ENCODE peak calls at places on chromosome 6, in five cellular contexts. S is Karpas-422, R is heart right ventricle, D is neuronal stem cell, H is SK-N-SH. X is an unnamed sample. For H3K9me3, the result is how much of the 10 kb centered on the place peaks cover.

GRCh38 chr6:36267731-36268477 is 2.0 kb upstream of the PNPLA1 start:
- DNase-seq in S (no peak), H (no peak), R (no peak), D (no peak), X (no peak)

GRCh38 chr6:149320745-149321240 is 3.3 kb downstream of the TAB2 start:
- DNase-seq in R (no peak), D (no peak), S (no peak), H (no peak), X (no peak)

GRCh38 chr6:43628392-43629103 is 516 bp downstream of the GTPBP2 start:
- DNase-seq in S (peak), D (peak), R (peak), H (peak), X (peak)

GRCh38 chr6:7201732-7202541 is 94.2 kb downstream of the RREB1 start:
- DNase-seq in H (no peak), D (no peak), R (peak), S (peak), X (no peak)

GRCh38 chr6:11430036-11430435 is 107.5 kb upstream of the TMEM170B start:
- DNase-seq in H (no peak), S (no peak), R (no peak), D (no peak), X (no peak)

GRCh38 chr6:144263786-144264185 is 21.3 kb upstream of the UTRN start:
- DNase-seq in D (no peak), R (no peak), H (no peak), S (no peak), X (no peak)

GRCh38 chr6:125746731-125747588 is 2.5 kb upstream of the HEY2 start:
- DNase-seq in R (peak), D (peak), H (no peak), S (peak), X (peak)

GRCh38 chr6:25279748-25280616 is 808 bp downstream of the CARMIL1 start:
- DNase-seq in S (peak), R (peak), H (peak), D (peak), X (peak)

GRCh38 chr6:105688573-105688972 is 285.7 kb upstream of the PREP start:
- DNase-seq in R (no peak), H (no peak), D (no peak), S (no peak), X (peak)

GRCh38 chr6:1864496-1864895 is 254.8 kb downstream of the FOXC1 start:
- DNase-seq in H (no peak), D (no peak), S (peak), R (no peak), X (no peak)

GRCh38 chr6:122758927-122759334 is 20.6 kb upstream of the FABP7 start:
- DNase-seq in H (no peak), S (no peak), D (no peak), R (no peak), X (peak)

GRCh38 chr6:150975136-150975535 is 109.6 kb downstream of the MTHFD1L start:
- DNase-seq in D (no peak), H (no peak), R (no peak), S (no peak), X (no peak)

GRCh38 chr6:166430269-166430668 is 47.5 kb upstream of the MPC1 start:
- DNase-seq in H (no peak), D (no peak), R (no peak), S (no peak), X (no peak)

GRCh38 chr6:150343434-150343833 is 25.4 kb upstream of the IYD start:
- DNase-seq in H (no peak), R (no peak), D (no peak), S (no peak), X (no peak)

GRCh38 chr6:10968776-10969175 is 75.3 kb downstream of the ELOVL2 start:
- DNase-seq in D (no peak), R (no peak), H (no peak), S (no peak), X (no peak)

GRCh38 chr6:134830945-134831344 is 119.0 kb downstream of the ALDH8A1 start:
- DNase-seq in H (no peak), R (no peak), S (no peak), D (no peak), X (no peak)

GRCh38 chr6:75602897-75603395 is 1.3 kb downstream of the SENP6 start:
- DNase-seq in R (no peak), H (no peak), D (no peak), S (no peak), X (peak)

GRCh38 chr6:137913434-137913833 is 46.4 kb downstream of the TNFAIP3 start:
- DNase-seq in R (no peak), H (no peak), S (no peak), D (no peak), X (no peak)

GRCh38 chr6:1485678-1486077 is 96.3 kb downstream of the FOXF2 start:
- DNase-seq in D (no peak), R (no peak), S (no peak), H (no peak), X (no peak)

GRCh38 chr6:29510202-29510601 is 22.4 kb upstream of the MAS1L start:
- DNase-seq in R (no peak), H (no peak), S (peak), D (peak), X (no peak)

GRCh38 chr6:43941174-43941573 is 171.2 kb downstream of the VEGFA start:
- DNase-seq in H (no peak), D (no peak), R (no peak), S (no peak), X (no peak)

GRCh38 chr6:47161176-47161687 is 119.1 kb upstream of the ADGRF1 start:
- DNase-seq in D (no peak), S (no peak), H (no peak), R (no peak), X (no peak)

GRCh38 chr6:29760328-29760727 is 37.1 kb downstream of the HLA-F start:
- DNase-seq in R (no peak), H (no peak), D (no peak), S (no peak), X (no peak)

GRCh38 chr6:136866872-136867416 is 44.6 kb downstream of the PEX7 start:
- DNase-seq in S (no peak), R (no peak), H (peak), D (no peak), X (no peak)

GRCh38 chr6:41538556-41539182 is 7.5 kb upstream of the FOXP4 start:
- DNase-seq in H (no peak), D (no peak), S (peak), R (no peak), X (no peak)

GRCh38 chr6:41536884-41537347 is 9.3 kb upstream of the FOXP4 start:
- DNase-seq in S (no peak), H (no peak), D (no peak), R (no peak), X (no peak)

GRCh38 chr6:41535766-41536165 is 10.4 kb upstream of the FOXP4 start:
- DNase-seq in D (no peak), R (no peak), H (no peak), S (no peak), X (no peak)

GRCh38 chr6:41539204-41539603 is 7.0 kb upstream of the FOXP4 start:
- DNase-seq in R (no peak), S (no peak), H (no peak), D (no peak), X (no peak)

DNA sequence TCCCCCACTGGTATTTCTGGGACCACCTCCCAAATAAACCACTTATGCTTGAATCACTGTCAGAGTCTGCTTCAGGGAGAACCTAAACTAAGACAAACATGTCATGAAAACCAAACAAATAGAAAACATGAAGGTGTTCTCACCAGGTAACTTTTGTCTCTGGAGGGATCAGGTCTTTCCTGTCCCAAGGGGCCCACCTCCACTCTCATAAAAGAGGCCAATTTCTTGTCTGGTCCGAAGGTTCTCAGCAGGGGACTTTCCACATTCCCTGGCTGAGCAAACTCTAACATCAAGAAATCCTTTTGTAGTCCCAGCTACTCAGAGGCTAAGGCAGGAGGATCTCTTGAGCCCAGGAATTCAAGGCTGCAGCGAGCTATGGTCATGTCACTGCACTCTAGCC is 8.8 kb upstream of the FOXP4 start:
- DNase-seq in D (no peak), R (no peak), S (no peak), H (no peak), X (no peak)
- H3K27ac ChIP-seq in D (no peak), R (no peak), S (no peak), H (no peak), X (no peak)

GRCh38 chr6:168529214-168529613 is 88.2 kb downstream of the SMOC2 start:
- DNase-seq in S (no peak), H (no peak), R (no peak), D (no peak), X (no peak)

GRCh38 chr6:168532070-168532469 is 91.1 kb downstream of the SMOC2 start:
- DNase-seq in H (no peak), S (no peak), R (no peak), D (no peak), X (no peak)

GRCh38 chr6:168533428-168533827 is 92.4 kb downstream of the SMOC2 start:
- DNase-seq in H (no peak), S (no peak), R (peak), D (no peak), X (no peak)

GRCh38 chr6:168528457-168529095 is 87.6 kb downstream of the SMOC2 start:
- DNase-seq in D (no peak), H (no peak), S (peak), R (no peak), X (peak)

DNA sequence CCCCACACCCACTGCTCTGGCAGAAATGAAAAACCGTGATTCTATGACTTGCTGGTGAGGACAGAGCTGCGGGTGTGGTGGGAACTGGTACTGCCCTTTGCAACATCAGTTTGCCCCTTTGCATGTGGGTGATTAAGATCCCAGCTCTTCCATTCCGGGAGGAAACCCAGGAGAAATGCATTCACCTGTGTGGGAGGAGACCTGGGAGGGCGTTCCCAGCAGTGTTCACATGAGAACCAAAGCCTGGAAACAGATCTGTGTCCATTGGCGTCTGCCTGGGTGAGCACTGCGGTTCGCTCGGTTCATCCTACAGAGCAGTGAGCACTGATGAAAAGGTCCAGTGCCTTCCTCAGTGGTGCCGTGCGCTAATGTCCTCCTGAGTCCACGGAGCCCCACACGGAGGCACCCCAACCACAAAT is 89.7 kb downstream of the SMOC2 start:
- DNase-seq in D (no peak), R (no peak), S (no peak), H (no peak), X (no peak)
- H3K9me3 ChIP-seq in D (under half), R (under half), S (under half), H (under half), X (under half)

GRCh38 chr6:130365166-130366010 is 429 bp upstream of the TMEM200A start:
- DNase-seq in R (peak), S (no peak), H (peak), D (peak), X (no peak)
- H3K27ac ChIP-seq in R (no peak), S (no peak), H (peak), D (peak), X (no peak)

GRCh38 chr6:90428514-90428913 is 131.9 kb upstream of the BACH2 start:
- DNase-seq in R (no peak), S (no peak), D (no peak), H (no peak), X (no peak)

GRCh38 chr6:90432937-90433336 is 136.3 kb upstream of the BACH2 start:
- DNase-seq in S (no peak), D (no peak), H (no peak), R (no peak), X (peak)

GRCh38 chr6:90431521-90432407 is 135.1 kb upstream of the BACH2 start:
- DNase-seq in R (no peak), H (no peak), D (no peak), S (no peak), X (no peak)

GRCh38 chr6:90432408-90432775 is 135.7 kb upstream of the BACH2 start:
- DNase-seq in S (no peak), H (no peak), D (no peak), R (no peak), X (no peak)

DNA sequence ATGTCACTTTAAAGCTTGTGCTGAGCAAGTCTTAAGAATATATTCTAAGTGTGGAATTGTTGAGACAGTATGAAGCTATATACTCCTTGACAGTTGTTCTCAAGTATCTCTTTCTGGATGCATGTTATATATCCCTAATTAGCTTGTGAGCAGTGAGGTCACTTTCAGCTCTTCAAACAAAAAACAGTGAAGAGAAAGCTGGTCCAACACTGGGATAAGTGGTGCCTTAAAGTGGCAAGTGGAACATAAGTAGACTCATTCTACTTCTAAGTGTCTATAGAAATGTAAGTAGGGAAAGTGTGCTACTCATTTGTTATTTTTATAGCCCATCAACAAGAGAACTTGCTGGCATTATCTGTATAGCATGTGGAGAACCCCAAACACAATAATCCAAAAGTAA is 133.1 kb upstream of the BACH2 start:
- DNase-seq in S (no peak), D (no peak), H (no peak), R (no peak), X (no peak)
- H3K9me3 ChIP-seq in S (under half), D (under half), H (under half), R (under half), X (under half)

DNA sequence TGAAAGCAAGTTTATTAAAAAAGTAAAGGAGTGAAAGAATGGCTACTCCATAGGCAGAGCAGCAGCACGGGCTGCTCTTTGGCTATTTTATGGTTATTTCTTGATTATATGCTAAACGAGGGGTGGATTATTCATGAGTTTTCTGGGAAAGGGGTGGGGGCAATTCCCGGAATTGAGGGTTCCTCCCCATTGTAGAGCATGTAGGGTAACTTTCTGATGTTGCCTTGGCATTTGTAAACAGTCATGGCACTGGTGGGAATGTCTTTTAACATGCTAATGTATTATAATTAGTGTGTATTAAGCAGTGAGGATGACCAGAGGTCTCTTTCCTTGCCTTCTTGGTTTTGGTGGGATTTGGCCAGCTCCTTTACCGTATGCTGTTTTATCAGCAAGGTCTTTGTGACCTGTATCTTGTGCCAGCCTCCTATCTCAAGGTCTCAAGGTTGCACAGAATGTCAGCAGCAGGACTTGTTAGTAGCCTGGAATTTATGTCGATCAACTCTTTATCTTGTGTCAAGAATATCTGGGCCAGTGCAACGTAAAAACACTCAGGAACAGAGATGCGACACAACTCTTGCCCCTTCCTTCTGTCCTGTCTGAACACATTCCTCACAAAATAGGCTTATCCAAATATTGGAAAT is 931.5 kb downstream of the QKI start:
- DNase-seq in D (no peak), R (no peak), H (no peak), S (no peak), X (no peak)
- H3K27ac ChIP-seq in D (no peak), R (peak), H (no peak), S (no peak), X (no peak)

DNA sequence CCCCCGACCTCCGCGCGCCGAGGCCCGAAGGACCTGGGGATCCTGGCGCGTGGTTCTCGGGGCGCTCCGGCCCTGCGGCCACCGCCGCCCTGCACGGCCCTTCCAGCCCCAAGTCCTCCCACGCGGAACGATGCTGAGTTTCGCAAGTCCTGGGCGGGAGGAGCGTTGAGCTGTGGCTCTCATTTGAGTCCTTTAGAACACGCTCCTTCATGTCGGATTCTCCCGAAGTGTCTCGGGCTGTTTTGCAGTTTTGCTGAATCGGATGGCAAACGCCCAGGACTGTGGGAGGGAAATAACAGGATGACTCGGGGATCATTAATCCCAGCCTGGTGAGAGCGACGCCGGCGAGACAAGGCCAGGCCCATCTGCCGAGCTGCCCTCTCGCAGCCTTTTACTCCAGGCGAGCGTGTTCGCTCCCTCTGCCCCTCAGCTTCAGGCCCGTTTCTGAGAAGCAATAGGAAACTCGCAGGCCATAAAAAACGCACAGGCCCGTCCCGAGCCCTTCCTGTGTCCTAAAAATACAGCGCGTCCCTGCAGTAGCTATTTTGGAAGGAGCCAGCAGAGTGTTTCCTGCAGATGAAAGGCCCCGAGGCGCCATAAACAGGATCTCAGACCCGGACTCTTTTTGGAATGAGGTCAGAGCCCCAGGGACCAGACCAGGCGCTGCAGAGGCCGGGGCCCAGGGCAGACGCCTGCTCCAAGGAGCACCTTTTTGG is 153.5 kb downstream of the DLL1 start:
- DNase-seq in S (no peak), H (no peak), D (no peak), R (peak), X (no peak)
- H3K9me3 ChIP-seq in S (under half), H (under half), D (under half), R (under half), X (under half)

GRCh38 chr6:14738497-14738896 is 507.4 kb upstream of the JARID2 start:
- DNase-seq in D (no peak), R (no peak), S (no peak), H (no peak), X (no peak)
- H3K27ac ChIP-seq in D (no peak), R (no peak), S (no peak), H (no peak), X (no peak)

DNA sequence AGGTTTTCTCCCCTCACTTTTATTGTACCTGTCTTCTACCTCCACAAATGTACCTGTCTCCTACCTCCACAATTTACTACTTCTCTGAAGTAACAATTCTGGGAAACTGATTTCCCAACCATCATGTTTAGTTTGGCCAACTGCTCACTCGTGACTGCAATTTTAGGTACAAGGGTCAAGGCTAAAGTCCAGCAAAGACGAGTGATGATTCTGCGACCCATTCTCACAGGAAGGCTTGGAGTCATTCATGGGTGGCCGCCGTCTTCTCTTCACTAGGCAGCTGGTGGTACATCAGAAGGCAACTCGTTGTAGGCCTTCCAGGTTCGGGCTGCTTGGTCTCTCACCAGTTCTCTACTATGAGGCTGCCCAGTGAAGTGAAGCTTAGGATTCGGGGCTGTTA is 483.8 kb upstream of the JARID2 start:
- DNase-seq in R (no peak), D (no peak), S (no peak), H (no peak), X (no peak)
- H3K9me3 ChIP-seq in R (under half), D (under half), S (under half), H (under half), X (under half)